ENCODE peak calls at places on chromosomes 4 and X, in five cellular contexts. One of them, this sample, is unnamed.

GRCh38 chrX:13855689-13856425 is 39.0 kb upstream of the GPM6B start:
- DNase-seq in H1: no peak
- DNase-seq in H9: no peak
- DNase-seq in neuronal stem cell: no peak
- DNase-seq in mesenchymal stem cell: no peak
- DNase-seq in this sample: no peak

GRCh38 chrX:70769659-70770232 is 138.8 kb downstream of the TEX11 start:
- DNase-seq in H1: no peak
- DNase-seq in H9: no peak
- DNase-seq in neuronal stem cell: no peak
- DNase-seq in mesenchymal stem cell: peak; percentile 10
- DNase-seq in this sample: no peak

GRCh38 chr4:73376962-73377361 is 27.1 kb upstream of the ALB start:
- DNase-seq in H1: no peak
- DNase-seq in H9: no peak
- DNase-seq in neuronal stem cell: no peak
- DNase-seq in mesenchymal stem cell: no peak
- DNase-seq in this sample: no peak

GRCh38 chr4:39648213-39648612 is 9.5 kb upstream of the SMIM14 start:
- DNase-seq in H1: no peak
- DNase-seq in H9: no peak
- DNase-seq in neuronal stem cell: no peak
- DNase-seq in mesenchymal stem cell: no peak
- DNase-seq in this sample: no peak

GRCh38 chr4:89755210-89755609 is 81.8 kb downstream of the SNCA start:
- DNase-seq in H1: no peak
- DNase-seq in H9: no peak
- DNase-seq in neuronal stem cell: no peak
- DNase-seq in mesenchymal stem cell: peak; percentile 26
- DNase-seq in this sample: no peak

GRCh38 chr4:48342559-48342878 is 1.2 kb downstream of the SLAIN2 start:
- DNase-seq in H1: no peak
- DNase-seq in H9: no peak
- DNase-seq in neuronal stem cell: no peak
- DNase-seq in mesenchymal stem cell: peak; percentile 25
- DNase-seq in this sample: no peak

GRCh38 chr4:107380836-107381438 is 339.1 kb downstream of the PAPSS1 start:
- DNase-seq in H1: no peak
- DNase-seq in H9: no peak
- DNase-seq in neuronal stem cell: no peak
- DNase-seq in mesenchymal stem cell: no peak
- DNase-seq in this sample: no peak

GRCh38 chr4:1465173-1466033 is 59.2 kb upstream of the NKX1-1 start:
- DNase-seq in H1: no peak
- DNase-seq in H9: no peak
- DNase-seq in neuronal stem cell: no peak
- DNase-seq in mesenchymal stem cell: no peak
- DNase-seq in this sample: no peak

GRCh38 chr4:53763813-53764597 is 172.7 kb upstream of the LNX1 start:
- DNase-seq in H1: no peak
- DNase-seq in H9: no peak
- DNase-seq in neuronal stem cell: no peak
- DNase-seq in mesenchymal stem cell: peak; percentile 73
- DNase-seq in this sample: peak; percentile 94

GRCh38 chrX:15497865-15498264 is 2.7 kb upstream of the BMX start:
- DNase-seq in H1: peak; percentile 72
- DNase-seq in H9: peak; percentile 72
- DNase-seq in neuronal stem cell: peak; percentile 39
- DNase-seq in mesenchymal stem cell: peak; percentile 46
- DNase-seq in this sample: no peak

DNA sequence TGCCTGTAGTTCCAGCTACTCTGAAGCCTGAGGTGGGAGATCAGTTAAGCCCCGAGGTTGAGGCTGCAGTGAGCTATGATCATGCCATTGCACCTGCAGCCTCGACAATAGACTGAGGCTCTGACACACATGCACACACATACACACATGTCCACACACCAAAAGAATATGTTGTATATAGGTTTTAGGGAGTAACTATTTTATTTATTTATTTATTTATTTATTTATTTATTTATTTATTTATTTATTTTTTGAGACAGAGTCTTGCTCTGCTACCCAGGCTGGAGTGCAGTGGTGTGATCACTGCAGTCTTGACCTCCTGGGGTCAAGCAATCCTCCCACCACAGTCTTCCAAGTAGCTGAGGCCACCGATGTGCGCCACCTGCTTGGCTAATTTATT is 78.3 kb downstream of the DCLK2 start:
- DNase-seq in H1: no peak
- DNase-seq in H9: no peak
- DNase-seq in neuronal stem cell: no peak
- DNase-seq in mesenchymal stem cell: no peak
- DNase-seq in this sample: no peak
- H3K79me1 ChIP-seq in H1: no peaks in the 10 kb centered on the region
- H3K79me1 ChIP-seq in H9: no peaks in the 10 kb centered on the region
- H3K79me1 ChIP-seq in neuronal stem cell: no peaks in the 10 kb centered on the region
- H3K79me1 ChIP-seq in mesenchymal stem cell: peaks cover 21% of the 10 kb centered on the region
- H3K79me1 ChIP-seq in this sample: no peaks in the 10 kb centered on the region

GRCh38 chr4:169222768-169223167 is 48.0 kb downstream of the SH3RF1 start:
- DNase-seq in H1: no peak
- DNase-seq in H9: no peak
- DNase-seq in neuronal stem cell: no peak
- DNase-seq in mesenchymal stem cell: no peak
- DNase-seq in this sample: no peak
- H3K23ac ChIP-seq in H1: no peak overlapping the region
- H3K23ac ChIP-seq in H9: no peak overlapping the region
- H3K23ac ChIP-seq in neuronal stem cell: no peak overlapping the region
- H3K23ac ChIP-seq in mesenchymal stem cell: no peak overlapping the region
- H3K23ac ChIP-seq in this sample: no peak overlapping the region

GRCh38 chrX:110341189-110342035 is 17.2 kb upstream of the RTL9 start:
- DNase-seq in H1: no peak
- DNase-seq in H9: no peak
- DNase-seq in neuronal stem cell: no peak
- DNase-seq in mesenchymal stem cell: peak; percentile 87
- DNase-seq in this sample: no peak
- H2BK12ac ChIP-seq in H1: no peak overlapping the region
- H2BK12ac ChIP-seq in H9: no peak overlapping the region
- H2BK12ac ChIP-seq in neuronal stem cell: no peak overlapping the region
- H2BK12ac ChIP-seq in mesenchymal stem cell: no peak overlapping the region
- H2BK12ac ChIP-seq in this sample: no peak overlapping the region

GRCh38 chr4:2879026-2879425 is 35.4 kb downstream of the ADD1 start:
- DNase-seq in H1: no peak
- DNase-seq in H9: no peak
- DNase-seq in neuronal stem cell: no peak
- DNase-seq in mesenchymal stem cell: no peak
- DNase-seq in this sample: no peak
- H3K79me1 ChIP-seq in H1: no peaks in the 10 kb centered on the region
- H3K79me1 ChIP-seq in H9: no peaks in the 10 kb centered on the region
- H3K79me1 ChIP-seq in neuronal stem cell: peaks cover 3% of the 10 kb centered on the region
- H3K79me1 ChIP-seq in mesenchymal stem cell: peaks cover 13% of the 10 kb centered on the region
- H3K79me1 ChIP-seq in this sample: no peaks in the 10 kb centered on the region

GRCh38 chr4:158122501-158122900 is 50.3 kb downstream of the GASK1B start:
- DNase-seq in H1: no peak
- DNase-seq in H9: no peak
- DNase-seq in neuronal stem cell: no peak
- DNase-seq in mesenchymal stem cell: peak; percentile 38
- DNase-seq in this sample: no peak
- H3K23ac ChIP-seq in H1: no peak overlapping the region
- H3K23ac ChIP-seq in H9: no peak overlapping the region
- H3K23ac ChIP-seq in neuronal stem cell: no peak overlapping the region
- H3K23ac ChIP-seq in mesenchymal stem cell: no peak overlapping the region
- H3K23ac ChIP-seq in this sample: no peak overlapping the region

GRCh38 chr4:23648846-23649596 is 240.8 kb downstream of the PPARGC1A start:
- DNase-seq in H1: no peak
- DNase-seq in H9: no peak
- DNase-seq in neuronal stem cell: no peak
- DNase-seq in mesenchymal stem cell: no peak
- DNase-seq in this sample: no peak

GRCh38 chr4:23654791-23655190 is 235.1 kb downstream of the PPARGC1A start:
- DNase-seq in H1: no peak
- DNase-seq in H9: no peak
- DNase-seq in neuronal stem cell: no peak
- DNase-seq in mesenchymal stem cell: peak; percentile 4
- DNase-seq in this sample: no peak
- H2BK12ac ChIP-seq in H1: no peak overlapping the region
- H2BK12ac ChIP-seq in H9: no peak overlapping the region
- H2BK12ac ChIP-seq in neuronal stem cell: no peak overlapping the region
- H2BK12ac ChIP-seq in mesenchymal stem cell: no peak overlapping the region
- H2BK12ac ChIP-seq in this sample: no peak overlapping the region

GRCh38 chr4:157590679-157591078 is 370.2 kb downstream of the GRIA2 start:
- DNase-seq in H1: no peak
- DNase-seq in H9: no peak
- DNase-seq in neuronal stem cell: no peak
- DNase-seq in mesenchymal stem cell: no peak
- DNase-seq in this sample: no peak

GRCh38 chr4:157582141-157582540 is 361.6 kb downstream of the GRIA2 start:
- DNase-seq in H1: no peak
- DNase-seq in H9: no peak
- DNase-seq in neuronal stem cell: no peak
- DNase-seq in mesenchymal stem cell: no peak
- DNase-seq in this sample: no peak

GRCh38 chr4:157587681-157588423 is 367.3 kb downstream of the GRIA2 start:
- DNase-seq in H1: no peak
- DNase-seq in H9: no peak
- DNase-seq in neuronal stem cell: no peak
- DNase-seq in mesenchymal stem cell: no peak
- DNase-seq in this sample: no peak
- H3K79me1 ChIP-seq in H1: no peaks in the 10 kb centered on the region
- H3K79me1 ChIP-seq in H9: no peaks in the 10 kb centered on the region
- H3K79me1 ChIP-seq in neuronal stem cell: no peaks in the 10 kb centered on the region
- H3K79me1 ChIP-seq in mesenchymal stem cell: no peaks in the 10 kb centered on the region
- H3K79me1 ChIP-seq in this sample: no peaks in the 10 kb centered on the region

GRCh38 chr4:139794158-139794954 is 128.7 kb downstream of the MGST2 start:
- DNase-seq in H1: no peak
- DNase-seq in H9: no peak
- DNase-seq in neuronal stem cell: no peak
- DNase-seq in mesenchymal stem cell: no peak
- DNase-seq in this sample: no peak
- H3K23ac ChIP-seq in H1: no peak overlapping the region
- H3K23ac ChIP-seq in H9: no peak overlapping the region
- H3K23ac ChIP-seq in neuronal stem cell: no peak overlapping the region
- H3K23ac ChIP-seq in mesenchymal stem cell: no peak overlapping the region
- H3K23ac ChIP-seq in this sample: no peak overlapping the region

GRCh38 chr4:164210377-164210776 is 543.6 kb upstream of the SMIM31 start:
- DNase-seq in H1: no peak
- DNase-seq in H9: no peak
- DNase-seq in neuronal stem cell: no peak
- DNase-seq in mesenchymal stem cell: no peak
- DNase-seq in this sample: no peak

GRCh38 chr4:164203476-164203875 is 550.5 kb upstream of the SMIM31 start:
- DNase-seq in H1: no peak
- DNase-seq in H9: no peak
- DNase-seq in neuronal stem cell: no peak
- DNase-seq in mesenchymal stem cell: no peak
- DNase-seq in this sample: no peak

GRCh38 chr4:164207460-164207859 is 546.5 kb upstream of the SMIM31 start:
- DNase-seq in H1: no peak
- DNase-seq in H9: no peak
- DNase-seq in neuronal stem cell: no peak
- DNase-seq in mesenchymal stem cell: no peak
- DNase-seq in this sample: no peak

GRCh38 chr4:164204434-164204833 is 549.5 kb upstream of the SMIM31 start:
- DNase-seq in H1: no peak
- DNase-seq in H9: no peak
- DNase-seq in neuronal stem cell: no peak
- DNase-seq in mesenchymal stem cell: peak; percentile 20
- DNase-seq in this sample: peak; percentile 95
- H2BK12ac ChIP-seq in H1: no peak overlapping the region
- H2BK12ac ChIP-seq in H9: no peak overlapping the region
- H2BK12ac ChIP-seq in neuronal stem cell: no peak overlapping the region
- H2BK12ac ChIP-seq in mesenchymal stem cell: no peak overlapping the region
- H2BK12ac ChIP-seq in this sample: no peak overlapping the region

This sample was measured in trophoblast cell.